ENCODE peak calls at places on chromosome 3, in four cellular contexts. S is CD8-positive, alpha-beta T cell; T is BE2C; F is endodermal cell. G is an unnamed sample. For H3K36me3, H3K9me3 and H3K4me1, the result is how much of the 10 kb centered on the place peaks cover.

GRCh38 chr3:71309342-71309741 is 274.2 kb downstream of the FOXP1 start:
- DNase-seq in S (peak), T (no peak), F (no peak), G (peak)

GRCh38 chr3:168467085-168467714 is 371.5 kb upstream of the GOLIM4 start:
- DNase-seq in S (no peak), T (no peak), F (peak), G (no peak)

GRCh38 chr3:62027796-62028195 is 345.6 kb downstream of the FEZF2 start:
- DNase-seq in S (no peak), T (no peak), F (no peak), G (no peak)

GRCh38 chr3:23161896-23162570 is 41.1 kb upstream of the UBE2E2 start:
- DNase-seq in S (no peak), T (no peak), F (no peak), G (no peak)

GRCh38 chr3:159948423-159949140 is 40.1 kb upstream of the IL12A start:
- DNase-seq in S (no peak), T (no peak), F (no peak), G (no peak)

GRCh38 chr3:31802981-31803380 is 178.1 kb downstream of the OSBPL10 start:
- DNase-seq in S (no peak), T (no peak), F (no peak), G (no peak)

GRCh38 chr3:148079370-148079769 is 618.3 kb upstream of the AGTR1 start:
- DNase-seq in S (no peak), T (peak), F (no peak), G (no peak)

GRCh38 chr3:126459763-126460127 is 15.9 kb downstream of the ZXDC start:
- DNase-seq in S (no peak), T (no peak), F (peak), G (no peak)

GRCh38 chr3:185656321-185656840 is 70.3 kb downstream of the SENP2 start:
- DNase-seq in S (no peak), T (no peak), F (no peak), G (no peak)

GRCh38 chr3:186798239-186798638 is 8.0 kb downstream of the RFC4 start:
- DNase-seq in S (no peak), T (no peak), F (no peak), G (no peak)
- H3K36me3 ChIP-seq in S (under half), T (half or more), F (half or more), G (under half)

GRCh38 chr3:177608443-177608842 is 411.2 kb upstream of the TBL1XR1 start:
- DNase-seq in S (no peak), T (no peak), F (no peak), G (no peak)
- H3K9me3 ChIP-seq in S (under half), T (under half), F (under half), G (under half)

DNA sequence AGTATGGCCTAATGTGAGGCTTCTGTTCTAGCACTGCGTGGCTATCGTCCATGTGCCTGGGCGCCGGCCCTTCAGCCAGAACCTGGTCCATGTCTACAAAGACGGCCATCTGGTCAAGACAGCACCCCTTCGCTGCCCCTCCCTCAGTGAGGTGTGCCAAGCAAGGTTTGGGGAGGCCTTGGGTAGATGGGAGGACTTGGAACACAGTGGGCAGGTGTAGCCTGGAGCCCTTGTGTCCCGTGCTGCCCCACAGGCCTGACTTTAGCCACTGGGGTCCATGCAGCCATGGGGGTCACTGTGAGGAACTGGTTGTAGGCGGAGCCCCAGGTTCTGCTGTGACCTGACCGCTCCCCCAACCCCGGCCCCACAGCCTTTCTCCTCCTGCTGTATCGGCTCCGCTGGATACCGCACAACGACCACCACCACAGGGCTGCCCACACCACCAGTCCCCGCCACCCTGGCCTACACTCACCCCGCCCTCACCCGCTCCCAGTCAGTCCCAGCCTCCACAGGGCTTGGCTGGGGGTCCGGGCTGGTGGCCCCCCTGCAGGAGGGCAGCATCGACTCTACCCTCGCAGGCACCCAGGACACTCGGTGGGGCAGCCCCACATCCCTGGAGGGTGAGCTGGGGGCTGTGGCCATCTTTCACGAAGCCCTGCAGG is 16.6 kb downstream of the NBEAL2 start:
- DNase-seq in S (no peak), T (no peak), F (no peak), G (no peak)
- H3K4me1 ChIP-seq in S (under half), T (under half), F (under half), G (under half)

GRCh38 chr3:21750291-21750690 is 719 bp downstream of the ZNF385D start:
- DNase-seq in S (no peak), T (no peak), F (no peak), G (no peak)

GRCh38 chr3:21747376-21747775 is 3.6 kb downstream of the ZNF385D start:
- DNase-seq in S (no peak), T (no peak), F (no peak), G (no peak)

GRCh38 chr3:21752749-21753347 is 1.8 kb upstream of the ZNF385D start:
- DNase-seq in S (no peak), T (no peak), F (no peak), G (no peak)

GRCh38 chr3:21751891-21752290 is 881 bp upstream of the ZNF385D start:
- DNase-seq in S (no peak), T (no peak), F (no peak), G (no peak)

DNA sequence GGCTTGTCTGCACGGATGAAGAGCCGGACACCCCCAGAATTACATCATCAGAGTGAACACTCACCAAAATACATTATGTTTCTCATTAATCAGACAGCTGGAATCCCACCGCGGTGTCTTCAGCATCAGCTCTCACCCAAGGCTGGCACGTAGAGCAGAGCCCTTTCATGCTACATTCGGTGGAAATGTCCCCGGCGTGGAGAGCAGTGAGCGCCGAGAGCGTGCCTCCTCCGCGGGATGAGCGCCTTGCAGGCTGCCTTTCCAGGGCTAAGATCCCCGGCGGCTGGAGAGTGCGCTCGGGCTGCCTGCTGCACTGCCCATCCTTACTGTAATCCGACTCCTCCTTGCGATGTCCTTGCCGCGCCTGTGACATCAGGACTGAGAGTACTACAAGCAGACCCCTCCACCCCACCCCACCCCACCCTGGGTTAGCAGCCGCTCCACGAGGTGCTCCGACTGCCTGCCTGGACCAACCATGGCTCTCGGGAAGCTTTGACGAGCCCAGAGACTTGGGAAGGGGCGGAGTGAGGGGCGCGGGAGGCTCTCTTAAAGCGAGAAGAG is at the start of gene ZNF385D:
- DNase-seq in S (no peak), T (no peak), F (peak), G (no peak)
- H3K36me3 ChIP-seq in S (under half), T (under half), F (under half), G (under half)

GRCh38 chr3:44729384-44729910 is at the start of gene ZNF501:
- DNase-seq in S (peak), T (peak), F (peak), G (peak)
- H3K9me3 ChIP-seq in S (under half), T (under half), F (half or more), G (under half)

GRCh38 chr3:191348098-191348497 is 17.8 kb upstream of the UTS2B start:
- DNase-seq in S (no peak), T (no peak), F (no peak), G (no peak)

GRCh38 chr3:191355406-191355805 is 25.1 kb upstream of the UTS2B start:
- DNase-seq in S (no peak), T (no peak), F (no peak), G (no peak)

GRCh38 chr3:191350389-191351090 is 20.2 kb upstream of the UTS2B start:
- DNase-seq in S (no peak), T (no peak), F (no peak), G (no peak)

GRCh38 chr3:191353022-191353777 is 22.9 kb upstream of the UTS2B start:
- DNase-seq in S (no peak), T (no peak), F (no peak), G (no peak)

GRCh38 chr3:191352014-191352413 is 21.7 kb upstream of the UTS2B start:
- DNase-seq in S (no peak), T (no peak), F (no peak), G (no peak)
- H3K4me1 ChIP-seq in S (under half), T (under half), F (under half), G (under half)

GRCh38 chr3:33523093-33523667 is 83.0 kb upstream of the UBP1 start:
- DNase-seq in S (no peak), T (no peak), F (no peak), G (no peak)
- H3K36me3 ChIP-seq in S (under half), T (under half), F (under half), G (under half)

GRCh38 chr3:194469977-194470376 is 16.8 kb downstream of the ATP13A3 start:
- DNase-seq in S (no peak), T (no peak), F (no peak), G (no peak)
- H3K9me3 ChIP-seq in S (under half), T (under half), F (under half), G (under half)

GRCh38 chr3:141410408-141410807 is 42.1 kb downstream of the ZBTB38 start:
- DNase-seq in S (no peak), T (peak), F (peak), G (no peak)
- H3K4me1 ChIP-seq in S (half or more), T (under half), F (under half), G (half or more)

DNA sequence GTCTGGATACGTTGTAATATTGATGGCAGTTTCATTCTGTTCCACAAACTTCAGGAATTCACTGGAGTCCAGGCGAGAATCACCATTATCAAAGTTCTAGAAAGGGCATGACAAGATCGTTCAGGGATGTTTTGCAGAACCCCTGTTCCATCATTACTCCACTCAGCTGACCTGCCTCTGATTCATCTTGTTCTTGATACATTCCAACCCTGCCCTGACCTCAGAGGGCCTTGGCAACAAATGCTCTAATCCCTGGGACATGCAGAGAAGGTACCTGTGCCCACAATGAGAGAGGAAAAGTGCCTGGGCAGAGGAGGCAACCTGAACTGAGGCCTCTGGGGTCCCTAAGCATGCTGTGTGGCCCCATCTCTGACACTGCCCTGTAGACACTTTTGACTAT is 45.9 kb downstream of the FSTL1 start:
- DNase-seq in S (no peak), T (no peak), F (no peak), G (no peak)
- H3K36me3 ChIP-seq in S (under half), T (under half), F (half or more), G (under half)

G was measured in naive thymus-derived CD4-positive, alpha-beta T cell.